ENCODE peak calls at places on chromosome 21, in four cellular contexts. F, Y, C and O are unnamed samples.

GRCh38 chr21:45769239-45769758 is 125.8 kb downstream of the PCBP3 start:
- DNase-seq in F (no peak), Y (no peak), C (no peak), O (no peak)

GRCh38 chr21:23968008-23968407 is 1639.3 kb downstream of the MRPL39 start:
- DNase-seq in F (no peak), Y (no peak), C (no peak), O (no peak)

GRCh38 chr21:21547368-21547953 is 549.3 kb downstream of the NCAM2 start:
- DNase-seq in F (no peak), Y (no peak), C (no peak), O (no peak)

GRCh38 chr21:31630062-31630711 is 29.3 kb upstream of the SOD1 start:
- DNase-seq in F (peak), Y (peak), C (no peak), O (no peak)

GRCh38 chr21:43332872-43333300 is 94.0 kb downstream of the SIK1 start:
- DNase-seq in F (peak), Y (no peak), C (no peak), O (no peak)

GRCh38 chr21:25186278-25186677 is 421.0 kb downstream of the MRPL39 start:
- DNase-seq in F (no peak), Y (no peak), C (peak), O (no peak)

GRCh38 chr21:26120833-26121232 is 49.7 kb downstream of the APP start:
- DNase-seq in F (no peak), Y (no peak), C (no peak), O (no peak)

GRCh38 chr21:36065497-36066036 is 4.3 kb upstream of the CBR1 start:
- DNase-seq in F (no peak), Y (peak), C (no peak), O (no peak)

GRCh38 chr21:37363936-37364335 is 2.6 kb upstream of the DYRK1A start:
- DNase-seq in F (no peak), Y (no peak), C (no peak), O (no peak)

GRCh38 chr21:46160563-46161179 is 5.3 kb upstream of the FTCD start:
- DNase-seq in F (peak), Y (no peak), C (no peak), O (peak)

GRCh38 chr21:29725025-29725736 is 214.6 kb downstream of the GRIK1 start:
- DNase-seq in F (no peak), Y (peak), C (no peak), O (no peak)

GRCh38 chr21:36891692-36892091 is 74.8 kb downstream of the HLCS start:
- DNase-seq in F (no peak), Y (no peak), C (no peak), O (no peak)

GRCh38 chr21:29221259-29221744 is 77.4 kb upstream of the BACH1 start:
- DNase-seq in F (no peak), Y (no peak), C (no peak), O (no peak)

GRCh38 chr21:14480601-14481000 is 65.5 kb downstream of the SAMSN1 start:
- DNase-seq in F (no peak), Y (no peak), C (no peak), O (no peak)

GRCh38 chr21:29645666-29646553 is 293.9 kb downstream of the GRIK1 start:
- DNase-seq in F (no peak), Y (no peak), C (no peak), O (no peak)

GRCh38 chr21:31920275-31920674 is 47.5 kb downstream of the HUNK start:
- DNase-seq in F (no peak), Y (no peak), C (no peak), O (no peak)

GRCh38 chr21:43287111-43287973 is 118.5 kb downstream of the CRYAA start:
- DNase-seq in F (no peak), Y (no peak), C (peak), O (no peak)

GRCh38 chr21:42641311-42642218 is 11.9 kb upstream of the PDE9A start:
- DNase-seq in F (no peak), Y (no peak), C (no peak), O (peak)

GRCh38 chr21:43194303-43195130 is 25.7 kb downstream of the CRYAA start:
- DNase-seq in F (no peak), Y (peak), C (no peak), O (no peak)

GRCh38 chr21:38434913-38435533 is 63.3 kb downstream of the ERG start:
- DNase-seq in F (no peak), Y (no peak), C (no peak), O (no peak)
- TF ChIP-seq PBX3 in F (no peak), Y (no peak), C (no peak), O (peak)

DNA sequence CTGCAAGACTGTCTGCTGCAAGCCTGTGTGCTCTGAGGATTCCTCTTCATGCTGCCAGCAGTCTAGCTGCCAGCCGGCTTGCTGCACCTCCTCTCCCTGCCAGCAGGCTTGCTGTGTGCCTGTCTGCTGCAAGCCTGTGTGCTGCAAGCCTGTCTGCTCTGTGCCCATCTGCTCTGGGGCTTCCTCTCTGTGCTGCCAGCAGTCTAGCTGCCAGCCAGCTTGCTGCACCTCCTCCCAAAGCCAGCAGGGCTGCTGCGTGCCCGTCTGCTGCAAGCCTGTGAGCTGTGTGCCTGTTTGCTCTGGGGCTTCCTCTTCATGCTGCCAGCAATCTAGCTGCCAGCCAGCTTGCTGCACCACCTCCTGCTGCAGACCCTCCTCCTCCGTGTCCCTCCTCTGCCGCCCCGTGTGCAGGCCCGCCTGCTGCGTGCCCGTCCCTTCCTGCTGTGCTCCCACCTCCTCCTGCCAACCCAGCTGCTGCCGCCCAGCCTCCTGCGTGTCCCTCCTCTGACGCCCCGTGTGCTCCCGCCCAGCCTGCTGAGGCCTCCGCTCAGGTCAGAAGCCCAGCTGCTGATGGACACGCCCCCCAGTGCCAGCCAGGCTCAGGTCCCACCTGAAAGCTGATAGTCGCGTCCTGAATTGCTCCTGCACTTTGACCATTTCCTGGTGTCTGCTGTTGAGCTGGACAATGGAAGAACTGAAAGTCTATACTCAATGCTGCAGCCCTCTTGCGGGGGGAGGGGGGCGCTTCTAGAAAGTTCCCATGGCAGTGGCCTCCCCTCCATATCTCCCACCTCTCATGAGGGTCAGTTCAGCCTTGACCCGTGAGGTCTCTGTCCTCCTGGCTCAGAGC is 1.2 kb downstream of the KRTAP10-4 start:
- DNase-seq in F (no peak), Y (peak), C (no peak), O (no peak)
- TF ChIP-seq PBX3 in F (no peak), Y (no peak), C (no peak), O (no peak)

GRCh38 chr21:16422702-16423101 is 692.9 kb downstream of the USP25 start:
- DNase-seq in F (no peak), Y (no peak), C (no peak), O (no peak)

GRCh38 chr21:16418211-16418610 is 688.4 kb downstream of the USP25 start:
- DNase-seq in F (no peak), Y (no peak), C (no peak), O (no peak)

GRCh38 chr21:16420086-16420724 is 690.4 kb downstream of the USP25 start:
- DNase-seq in F (peak), Y (peak), C (no peak), O (peak)

GRCh38 chr21:16418663-16419062 is 688.9 kb downstream of the USP25 start:
- DNase-seq in F (no peak), Y (no peak), C (no peak), O (no peak)

DNA sequence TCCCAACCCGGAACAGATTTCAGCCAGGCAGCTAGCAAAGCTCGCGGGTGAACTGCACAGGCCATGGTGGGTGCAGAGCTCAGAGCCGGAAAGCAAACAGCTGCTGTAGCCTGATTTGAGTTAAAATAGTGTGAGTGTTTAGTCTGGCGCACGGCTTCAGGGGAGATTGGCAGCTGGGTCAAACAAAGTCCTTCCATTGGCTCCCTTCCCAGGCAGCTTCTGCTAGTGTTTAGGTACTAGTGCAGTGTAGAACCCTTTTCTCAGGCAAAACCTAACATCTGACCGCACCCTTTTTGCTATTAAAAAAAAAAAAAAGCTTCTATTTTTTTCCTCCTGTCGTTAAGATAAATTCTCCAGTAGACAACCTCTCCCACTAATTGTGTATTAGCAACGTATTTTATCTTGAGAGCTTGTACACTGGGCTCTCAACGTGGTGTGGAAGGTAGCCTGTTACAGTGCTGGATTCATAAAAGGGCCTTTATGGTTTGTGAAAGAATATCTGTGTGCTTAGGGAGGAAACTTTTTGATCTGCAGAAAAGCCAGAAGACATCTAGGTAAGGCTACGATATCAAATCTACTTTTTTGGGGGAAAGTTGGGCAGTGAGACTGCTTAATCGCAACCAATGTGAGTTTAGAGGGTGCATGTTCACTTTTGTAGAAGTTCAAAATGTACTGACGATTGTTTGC is 689.5 kb downstream of the USP25 start:
- DNase-seq in F (peak), Y (peak), C (no peak), O (peak)
- TF ChIP-seq PBX3 in F (no peak), Y (no peak), C (no peak), O (no peak)

GRCh38 chr21:34639882-34640788 is 25.2 kb upstream of the RCAN1 start:
- DNase-seq in F (no peak), Y (no peak), C (peak), O (no peak)
- TF ChIP-seq PBX3 in F (no peak), Y (no peak), C (no peak), O (no peak)